ENCODE peak calls at places on chromosomes 4 and X, in five cellular contexts. D is left lung, Z is ELR, B is A673, I is RPMI7951. R is an unnamed sample.

GRCh38 chrX:2423293-2423692 is 77.5 kb downstream of the DHRSX start:
- DNase-seq in I (no peak), B (no peak), Z (peak), D (no peak), R (peak)

GRCh38 chr4:6177587-6178197 is 22.7 kb downstream of the JAKMIP1 start:
- DNase-seq in Z (no peak), D (no peak), I (no peak), B (peak), R (peak)

GRCh38 chr4:30717208-30718020 is 2.8 kb upstream of the PCDH7 start:
- DNase-seq in B (peak), D (peak), I (peak), Z (peak), R (peak)

GRCh38 chrX:20974326-20974725 is 399.9 kb upstream of the CNKSR2 start:
- DNase-seq in I (peak), D (no peak), B (no peak), Z (peak), R (no peak)

GRCh38 chr4:94452476-94453300 is 946 bp downstream of the PDLIM5 start:
- DNase-seq in I (peak), B (peak), Z (peak), D (peak), R (peak)

GRCh38 chr4:133379681-133380438 is 230.8 kb downstream of the PCDH10 start:
- DNase-seq in Z (no peak), D (no peak), B (no peak), I (no peak), R (no peak)

GRCh38 chr4:175253184-175253902 is 335.2 kb downstream of the ADAM29 start:
- DNase-seq in B (peak), I (no peak), Z (peak), D (no peak), R (no peak)

GRCh38 chr4:182531555-182532162 is 288.5 kb downstream of the TENM3 start:
- DNase-seq in Z (no peak), I (no peak), B (no peak), D (no peak), R (peak)

GRCh38 chr4:634599-634985 is 9.2 kb downstream of the PDE6B start:
- DNase-seq in B (no peak), D (no peak), Z (no peak), I (no peak), R (no peak)